ENCODE peak calls at places on chromosomes 13 and 19, in ten cellular contexts. D, R, J, G, V, U, L, T, N and H are unnamed samples.

GRCh38 chr13:73244486-73244885 is 185.7 kb downstream of the KLF5 start:
- DNase-seq in D (no peak), R (no peak), J (no peak), G (no peak), V (no peak), U (no peak), L (no peak), T (no peak), N (no peak), H (no peak)

GRCh38 chr19:55546822-55547614 is 1.7 kb upstream of the SBK3 start:
- DNase-seq in D (no peak), R (peak; percentile 93), J (no peak), G (no peak), V (peak; percentile 42), U (peak; percentile 94), L (no peak), T (no peak), N (no peak), H (peak; percentile 65)

GRCh38 chr13:50797081-50797480 is 46.4 kb downstream of the DLEU7 start:
- DNase-seq in D (no peak), R (no peak), J (no peak), G (no peak), V (no peak), U (no peak), L (no peak), T (no peak), N (no peak), H (no peak)

GRCh38 chr19:408441-409005 is 424 bp downstream of the C2CD4C start:
- DNase-seq in D (no peak), R (no peak), J (no peak), G (no peak), V (no peak), U (peak; percentile 77), L (peak; percentile 41), T (no peak), N (no peak), H (no peak)

GRCh38 chr19:55675661-55676354 is 782 bp downstream of the EPN1 start:
- DNase-seq in D (no peak), R (no peak), J (no peak), G (no peak), V (no peak), U (no peak), L (no peak), T (no peak), N (no peak), H (no peak)

GRCh38 chr19:28727133-28727834 is 485.7 kb downstream of the UQCRFS1 start:
- DNase-seq in D (peak; percentile 76), R (peak; percentile 34), J (no peak), G (peak; percentile 31), V (peak; percentile 43), U (no peak), L (peak; percentile 78), T (no peak), N (no peak), H (no peak)

GRCh38 chr13:21395953-21396352 is 63.1 kb downstream of the ZDHHC20 start:
- DNase-seq in D (no peak), R (no peak), J (no peak), G (peak; percentile 2), V (no peak), U (no peak), L (no peak), T (no peak), N (no peak), H (no peak)

GRCh38 chr13:112767506-112768471 is 78.0 kb downstream of the ATP11A start:
- DNase-seq in D (no peak), R (no peak), J (no peak), G (no peak), V (no peak), U (no peak), L (no peak), T (no peak), N (no peak), H (no peak)

GRCh38 chr13:107271226-107271625 is 703.3 kb upstream of the ARGLU1 start:
- DNase-seq in D (no peak), R (peak; percentile 44), J (no peak), G (no peak), V (peak; percentile 76), U (no peak), L (no peak), T (no peak), N (no peak), H (no peak)

GRCh38 chr19:13262450-13262849 is 112.2 kb downstream of the IER2 start:
- DNase-seq in D (no peak), R (peak; percentile 72), J (no peak), G (peak; percentile 38), V (peak; percentile 22), U (no peak), L (no peak), T (no peak), N (peak; percentile 30), H (peak; percentile 54)

GRCh38 chr19:50008532-50008931 is 16.6 kb downstream of the VRK3 start:
- DNase-seq in D (peak; percentile 43), R (no peak), J (no peak), G (no peak), V (peak; percentile 50), U (no peak), L (peak; percentile 69), T (no peak), N (no peak), H (no peak)

GRCh38 chr13:81568824-81569223 is 1227.9 kb upstream of the SPRY2 start:
- DNase-seq in D (no peak), R (no peak), J (no peak), G (no peak), V (no peak), U (no peak), L (no peak), T (no peak), N (no peak), H (no peak)

GRCh38 chr19:2815923-2816322 is 3.7 kb upstream of the ZNF554 start:
- DNase-seq in D (no peak), R (no peak), J (no peak), G (no peak), V (no peak), U (no peak), L (no peak), T (no peak), N (no peak), H (no peak)

GRCh38 chr13:105139380-105140285 is 1395.8 kb downstream of the EFNB2 start:
- DNase-seq in D (no peak), R (peak; percentile 76), J (no peak), G (peak; percentile 65), V (no peak), U (peak; percentile 81), L (no peak), T (peak; percentile 3), N (no peak), H (no peak)

GRCh38 chr13:26184791-26185250 is 37.3 kb downstream of the RNF6 start:
- DNase-seq in D (peak; percentile 69), R (peak; percentile 78), J (no peak), G (peak; percentile 66), V (peak; percentile 77), U (no peak), L (peak; percentile 72), T (peak; percentile 44), N (peak; percentile 30), H (peak; percentile 29)

GRCh38 chr19:56566904-56567273 is 379 bp upstream of the ZNF470 start:
- DNase-seq in D (peak; percentile 30), R (peak; percentile 44), J (peak; percentile 45), G (no peak), V (no peak), U (peak; percentile 87), L (peak; percentile 73), T (no peak), N (peak; percentile 1), H (no peak)

GRCh38 chr19:32598022-32598421 is 17.0 kb downstream of the PDCD5 start:
- DNase-seq in D (no peak), R (no peak), J (no peak), G (no peak), V (no peak), U (no peak), L (no peak), T (no peak), N (no peak), H (no peak)